ENCODE peak calls at places on chromosomes 16 and 17, in five cellular contexts. E, N, I, B and U are unnamed samples.

GRCh38 chr17:18182190-18182977 is 1.2 kb upstream of the ALKBH5 start:
- DNase-seq in E (peak), B (no peak), I (no peak), N (no peak), U (peak)

GRCh38 chr16:4409081-4409932 is 7.1 kb downstream of the CORO7 start:
- DNase-seq in B (no peak), N (no peak), I (no peak), E (no peak), U (no peak)

GRCh38 chr17:80964859-80965580 is 26.6 kb upstream of the CHMP6 start:
- DNase-seq in I (no peak), B (no peak), N (no peak), E (no peak), U (no peak)

GRCh38 chr16:70610273-70611223 is 35.8 kb upstream of the IL34 start:
- DNase-seq in B (no peak), I (no peak), N (no peak), E (peak), U (no peak)

GRCh38 chr17:63984651-63985386 is 12.1 kb upstream of the SCN4A start:
- DNase-seq in I (no peak), N (peak), E (peak), B (no peak), U (peak)

GRCh38 chr16:83623091-83623730 is 184.6 kb upstream of the HSBP1 start:
- DNase-seq in N (no peak), I (no peak), B (no peak), E (no peak), U (no peak)

GRCh38 chr16:84396537-84397008 is 28.2 kb downstream of the ATP2C2 start:
- DNase-seq in B (no peak), N (no peak), E (no peak), I (no peak), U (no peak)

GRCh38 chr16:23575834-23576233 is 18.3 kb downstream of the UBFD1 start:
- DNase-seq in I (no peak), N (no peak), E (no peak), B (no peak), U (no peak)

GRCh38 chr17:80678621-80679020 is 134.0 kb downstream of the RPTOR start:
- DNase-seq in N (peak), E (no peak), B (no peak), I (no peak), U (no peak)

GRCh38 chr17:82444284-82444893 is 6.2 kb downstream of the CYBC1 start:
- DNase-seq in I (no peak), B (no peak), N (no peak), E (no peak), U (no peak)

GRCh38 chr17:50396261-50397110 is 837 bp downstream of the LRRC59 start:
- DNase-seq in N (no peak), I (no peak), B (peak), E (peak), U (peak)
- H3K4me3 ChIP-seq in N (peak), I (peak), B (peak), E (peak), U (peak)

DNA sequence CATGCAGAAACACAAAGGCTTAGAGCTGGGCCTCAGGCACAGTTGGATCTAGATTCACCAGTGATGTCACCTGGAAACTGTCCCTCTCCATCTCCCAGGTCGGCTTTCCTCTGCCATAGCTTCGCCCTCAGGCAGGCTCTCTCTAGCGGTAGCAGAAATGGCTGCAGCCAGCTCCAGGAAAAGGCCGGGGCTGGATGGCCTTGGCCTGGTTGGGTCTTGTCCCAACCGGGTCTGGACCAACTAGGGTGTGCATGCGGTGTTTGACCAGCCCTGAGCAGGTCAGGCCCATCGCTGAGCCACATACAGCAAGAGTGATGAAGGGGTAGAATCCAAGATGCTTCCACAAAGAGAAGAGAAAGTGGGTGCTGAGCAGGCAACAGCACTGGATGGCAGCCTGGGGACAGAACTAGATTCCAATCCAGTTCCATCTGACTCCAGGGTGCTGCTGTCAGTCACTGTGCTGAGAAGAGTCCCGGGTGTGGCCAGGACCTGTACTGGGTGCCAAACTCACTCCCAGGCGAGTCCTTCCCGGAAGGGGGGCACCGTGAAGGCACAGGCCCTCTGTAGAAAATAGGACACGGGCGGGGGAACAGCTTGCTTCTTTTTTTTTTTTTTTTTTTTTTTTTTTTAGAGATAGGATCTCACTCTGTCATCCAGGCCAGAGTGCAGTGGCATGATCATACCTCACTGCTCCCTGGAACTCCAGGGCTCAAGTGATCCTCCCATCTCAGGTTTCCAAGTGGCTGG is 51.8 kb downstream of the SOCS3 start:
- DNase-seq in N (no peak), B (no peak), I (no peak), E (no peak), U (no peak)
- TF ChIP-seq CTCF in N (no peak), B (no peak), I (no peak), E (no peak), U (no peak)

GRCh38 chr17:29760279-29760721 is 137.6 kb upstream of the CORO6 start:
- DNase-seq in N (no peak), B (peak), E (no peak), I (peak), U (no peak)

GRCh38 chr17:29753845-29754439 is 131.2 kb upstream of the CORO6 start:
- DNase-seq in I (peak), E (no peak), N (no peak), B (no peak), U (no peak)

GRCh38 chr17:29760771-29761682 is 138.3 kb upstream of the CORO6 start:
- DNase-seq in E (peak), I (peak), B (peak), N (peak), U (peak)

GRCh38 chr17:29757788-29758187 is 135.1 kb upstream of the CORO6 start:
- DNase-seq in I (peak), E (no peak), N (no peak), B (no peak), U (no peak)

GRCh38 chr17:29758255-29758654 is 135.5 kb upstream of the CORO6 start:
- DNase-seq in B (no peak), E (no peak), N (no peak), I (no peak), U (no peak)
- H3K4me3 ChIP-seq in B (no peak), E (no peak), N (no peak), I (no peak), U (no peak)

DNA sequence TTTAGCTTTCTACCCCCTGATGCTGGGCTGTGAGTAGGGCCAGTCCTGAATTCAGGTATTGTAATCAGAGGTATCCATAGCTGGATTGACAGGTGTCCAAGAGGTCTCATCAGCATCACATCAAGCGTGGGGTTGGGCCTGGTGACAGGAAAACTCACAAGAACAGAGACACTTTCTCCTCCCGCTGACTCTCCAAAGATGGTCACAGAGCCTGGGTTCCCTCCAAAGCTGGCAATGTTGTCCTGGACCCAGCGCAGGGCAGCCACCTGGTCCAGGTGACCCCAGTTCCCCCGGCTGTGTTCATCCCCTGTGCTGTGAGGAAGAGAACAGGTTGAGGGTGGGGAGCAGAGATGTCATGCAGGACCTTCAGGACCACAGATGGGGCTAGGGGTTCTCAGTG is 11.7 kb downstream of the CES1 start:
- DNase-seq in N (no peak), E (no peak), I (no peak), B (no peak), U (no peak)
- TF ChIP-seq CTCF in N (no peak), E (no peak), I (no peak), B (no peak), U (no peak)